ENCODE peak calls at places on chromosomes 6 and 20, in six cellular contexts. J, R, Z, Y, P and U are unnamed samples.

GRCh38 chr6:116387374-116387773 is 16.6 kb downstream of the DSE start:
- DNase-seq in J (no peak), R (peak), Z (peak), Y (no peak), P (no peak), U (no peak)

GRCh38 chr6:163187201-163187600 is 227.3 kb upstream of the QKI start:
- DNase-seq in J (no peak), R (no peak), Z (no peak), Y (no peak), P (no peak), U (no peak)

GRCh38 chr6:31715022-31715683 is at the start of gene LY6G6D:
- DNase-seq in J (no peak), R (no peak), Z (no peak), Y (no peak), P (no peak), U (no peak)

GRCh38 chr20:45975686-45976085 is 3.7 kb upstream of the ZNF335 start:
- DNase-seq in J (no peak), R (no peak), Z (no peak), Y (no peak), P (no peak), U (no peak)

GRCh38 chr20:62621251-62622110 is 20.8 kb upstream of the SLCO4A1 start:
- DNase-seq in J (no peak), R (no peak), Z (no peak), Y (no peak), P (no peak), U (no peak)

GRCh38 chr20:38982291-38982690 is 20.1 kb downstream of the DHX35 start:
- DNase-seq in J (no peak), R (no peak), Z (peak), Y (no peak), P (peak), U (no peak)

GRCh38 chr6:10381133-10381829 is 33.6 kb downstream of the TFAP2A start:
- DNase-seq in J (no peak), R (peak), Z (no peak), Y (no peak), P (no peak), U (peak)

GRCh38 chr20:41009960-41010359 is 18.7 kb upstream of the TOP1 start:
- DNase-seq in J (no peak), R (no peak), Z (peak), Y (no peak), P (no peak), U (no peak)

GRCh38 chr20:56987992-56988391 is 278.4 kb downstream of the BMP7 start:
- DNase-seq in J (no peak), R (no peak), Z (peak), Y (no peak), P (no peak), U (no peak)

GRCh38 chr6:166007349-166008263 is 160.0 kb downstream of the TBXT start:
- DNase-seq in J (no peak), R (no peak), Z (peak), Y (no peak), P (no peak), U (no peak)

GRCh38 chr6:34295721-34296120 is 46.9 kb upstream of the SMIM29 start:
- DNase-seq in J (no peak), R (peak), Z (no peak), Y (no peak), P (no peak), U (no peak)

GRCh38 chr6:64301307-64302236 is 666.0 kb downstream of the PHF3 start:
- DNase-seq in J (no peak), R (no peak), Z (no peak), Y (no peak), P (no peak), U (no peak)

GRCh38 chr6:144400321-144400720 is 115.2 kb downstream of the UTRN start:
- DNase-seq in J (no peak), R (no peak), Z (no peak), Y (no peak), P (no peak), U (no peak)

GRCh38 chr20:49786226-49786625 is 26.4 kb upstream of the SLC9A8 start:
- DNase-seq in J (no peak), R (no peak), Z (no peak), Y (no peak), P (no peak), U (peak)

GRCh38 chr20:63889241-63890200 is 5.4 kb upstream of the DNAJC5 start:
- DNase-seq in J (no peak), R (no peak), Z (no peak), Y (no peak), P (no peak), U (no peak)

GRCh38 chr20:5481872-5482271 is 165.1 kb upstream of the PROKR2 start:
- DNase-seq in J (no peak), R (no peak), Z (no peak), Y (no peak), P (no peak), U (no peak)

GRCh38 chr6:82686719-82687118 is 323.1 kb downstream of the TPBG start:
- DNase-seq in J (no peak), R (no peak), Z (no peak), Y (no peak), P (no peak), U (no peak)